ENCODE peak calls at places on chromosomes 13 and 19, in seven cellular contexts. J is ovary; Z is progenitor cell of endocrine pancreas; C is activated T-cell treated with anti-CD3 and anti-CD28 coated beads, Interleukin-2, amount 50 U/mL, for 24 hours; H is NCI-H524; Y is body of pancreas; S is HL-60. V is an unnamed sample.

GRCh38 chr19:6738726-6739389 is 622 bp upstream of the TRIP10 start:
- DNase-seq in C (no peak), Z (no peak), H (peak; percentile 93), Y (peak; percentile 50), J (peak; percentile 79), S (no peak), V (peak; percentile 44)

GRCh38 chr13:75751350-75751749 is 115.2 kb downstream of the LMO7 start:
- DNase-seq in Y (no peak), S (no peak), C (no peak), H (no peak), Z (no peak), J (no peak), V (no peak)

GRCh38 chr13:109105899-109106298 is 476.5 kb downstream of the MYO16 start:
- DNase-seq in S (no peak), J (no peak), C (no peak), H (no peak), Y (no peak), Z (no peak), V (no peak)

GRCh38 chr19:17304386-17305047 is 1.2 kb upstream of the MRPL34 start:
- DNase-seq in C (no peak), H (no peak), Z (no peak), J (no peak), Y (no peak), S (no peak), V (no peak)

GRCh38 chr19:58274771-58275199 is 4.0 kb upstream of the ZNF8 start:
- DNase-seq in Y (no peak), J (no peak), H (no peak), C (no peak), S (no peak), Z (no peak), V (peak; percentile 10)

GRCh38 chr13:97295279-97296182 is 73.4 kb downstream of the MBNL2 start:
- DNase-seq in C (no peak), Y (no peak), Z (no peak), S (no peak), H (no peak), J (no peak), V (peak; percentile 88)

GRCh38 chr19:58543826-58544590 is at the start of gene TRIM28:
- DNase-seq in H (no peak), Z (peak; percentile 99), J (peak; percentile 100), Y (peak; percentile 99), C (peak; percentile 100), S (peak; percentile 99), V (peak; percentile 99)

GRCh38 chr13:41568990-41569387 is 111.6 kb downstream of the RGCC start:
- DNase-seq in Y (no peak), S (no peak), Z (no peak), H (no peak), C (no peak), J (no peak), V (no peak)

GRCh38 chr13:113598481-113598880 is 13.9 kb downstream of the TFDP1 start:
- DNase-seq in C (no peak), S (no peak), Z (no peak), J (peak; percentile 15), H (no peak), Y (no peak), V (no peak)

GRCh38 chr19:12657966-12658365 is 8.6 kb downstream of the MAN2B1 start:
- DNase-seq in Y (no peak), J (no peak), H (no peak), C (no peak), S (no peak), Z (no peak), V (no peak)

GRCh38 chr13:30735025-30735967 is at the start of gene ALOX5AP:
- DNase-seq in J (no peak), Z (no peak), C (peak; percentile 50), H (no peak), S (peak; percentile 94), Y (no peak), V (no peak)

GRCh38 chr19:18803550-18804138 is 12.5 kb upstream of the COMP start:
- DNase-seq in S (no peak), H (no peak), J (no peak), C (no peak), Z (no peak), Y (no peak), V (no peak)

GRCh38 chr19:13396256-13397080 is 109.8 kb downstream of the CACNA1A start:
- DNase-seq in S (no peak), H (peak; percentile 22), Z (peak; percentile 30), C (peak; percentile 28), Y (peak; percentile 32), J (no peak), V (peak; percentile 61)

GRCh38 chr19:47489072-47489914 is 5.3 kb upstream of the KPTN start:
- DNase-seq in S (no peak), Y (no peak), J (no peak), Z (no peak), H (no peak), C (no peak), V (no peak)

GRCh38 chr19:55157064-55157908 is at the start of gene TNNI3:
- DNase-seq in S (no peak), H (no peak), Z (no peak), C (no peak), J (no peak), Y (no peak), V (no peak)

GRCh38 chr13:52846567-52847321 is 1.7 kb downstream of the PCDH8 start:
- DNase-seq in J (peak; percentile 53), S (peak; percentile 58), H (peak; percentile 65), Z (peak; percentile 90), C (peak; percentile 46), Y (peak; percentile 52), V (peak; percentile 21)

GRCh38 chr13:31638577-31638976 is 100.7 kb upstream of the RXFP2 start:
- DNase-seq in J (no peak), H (no peak), Y (no peak), Z (no peak), S (no peak), C (no peak), V (peak; percentile 69)

GRCh38 chr13:110254751-110255553 is 52.0 kb downstream of the COL4A1 start:
- DNase-seq in H (no peak), Y (no peak), Z (no peak), C (no peak), J (no peak), S (no peak), V (no peak)

GRCh38 chr13:73428706-73429105 is 369.9 kb downstream of the KLF5 start:
- DNase-seq in J (no peak), Y (no peak), H (no peak), Z (no peak), C (no peak), S (no peak), V (peak; percentile 59)

GRCh38 chr13:101492251-101492910 is 39.9 kb downstream of the ITGBL1 start:
- DNase-seq in C (no peak), H (no peak), Y (no peak), J (no peak), Z (no peak), S (no peak), V (no peak)

GRCh38 chr13:91247768-91248167 is 99.7 kb upstream of the MIR17HG start:
- DNase-seq in H (no peak), Z (no peak), Y (no peak), C (no peak), S (no peak), J (no peak), V (no peak)

GRCh38 chr19:55463583-55464031 is 944 bp downstream of the C19orf85 start:
- DNase-seq in S (no peak), C (no peak), J (no peak), Z (no peak), H (no peak), Y (no peak), V (no peak)

GRCh38 chr19:14147797-14148605 is 11.6 kb upstream of the ASF1B start:
- DNase-seq in C (peak; percentile 74), S (peak; percentile 28), H (no peak), Y (peak; percentile 67), Z (peak; percentile 67), J (peak; percentile 83), V (peak; percentile 17)

GRCh38 chr19:30169196-30169900 is 202.8 kb upstream of the ZNF536 start:
- DNase-seq in H (no peak), Y (no peak), Z (no peak), C (no peak), J (no peak), S (no peak), V (no peak)

GRCh38 chr13:98466634-98467236 is 110.2 kb downstream of the STK24 start:
- DNase-seq in S (no peak), J (no peak), H (no peak), Y (no peak), C (peak; percentile 67), Z (peak; percentile 37), V (no peak)

GRCh38 chr19:46787331-46788100 is 878 bp downstream of the SLC1A5 start:
- DNase-seq in Y (peak; percentile 55), J (peak; percentile 80), Z (peak; percentile 27), S (peak; percentile 64), C (peak; percentile 72), H (peak; percentile 41), V (peak; percentile 59)

GRCh38 chr13:30148171-30148754 is 159.1 kb downstream of the KATNAL1 start:
- DNase-seq in Z (no peak), H (peak; percentile 51), J (no peak), S (no peak), Y (no peak), C (peak; percentile 64), V (no peak)

GRCh38 chr13:48492123-48493075 is 40.5 kb downstream of the RCBTB2 start:
- DNase-seq in Y (peak; percentile 43), H (no peak), J (peak; percentile 75), S (peak; percentile 93), C (peak; percentile 68), Z (no peak), V (peak; percentile 57)

GRCh38 chr13:112842343-112842856 is 126.6 kb upstream of the MCF2L start:
- DNase-seq in Z (no peak), J (peak; percentile 57), Y (peak; percentile 30), S (no peak), H (no peak), C (no peak), V (no peak)

GRCh38 chr13:114010401-114011101 is 36.7 kb upstream of the C13orf46 start:
- DNase-seq in Z (no peak), J (no peak), S (no peak), C (no peak), Y (no peak), H (no peak), V (no peak)

GRCh38 chr19:40502647-40503046 is 35.8 kb downstream of the SPTBN4 start:
- DNase-seq in H (no peak), Z (no peak), J (no peak), C (no peak), S (peak; percentile 4), Y (peak; percentile 38), V (no peak)

GRCh38 chr13:42574435-42575311 is 721 bp downstream of the TNFSF11 start:
- DNase-seq in C (peak; percentile 81), J (no peak), S (no peak), Y (no peak), H (no peak), Z (peak; percentile 14), V (no peak)

GRCh38 chr19:30671622-30672051 is 299.5 kb downstream of the ZNF536 start:
- DNase-seq in S (no peak), J (peak; percentile 52), C (no peak), Z (no peak), H (no peak), Y (peak; percentile 39), V (no peak)

GRCh38 chr13:94662274-94662945 is 49.9 kb downstream of the SOX21 start:
- DNase-seq in Z (no peak), S (no peak), J (no peak), Y (no peak), H (no peak), C (no peak), V (no peak)

GRCh38 chr13:23707674-23708073 is 137.5 kb downstream of the TNFRSF19 start:
- DNase-seq in Y (no peak), C (no peak), J (no peak), S (no peak), Z (no peak), H (no peak), V (no peak)